ENCODE peak calls at places on chromosomes 5 and 9, in eight cellular contexts. A is hepatic stellate cell; L is fibroblast of the aortic adventitia; P is NCI-H345; I is tibial artery; Q is activated CD8-positive, alpha-beta memory T cell treated with anti-CD3 and anti-CD28 coated beads for 24 hours; K is D341Med; C is activated CD4-positive, alpha-beta T cell treated with anti-CD3 and anti-CD28 coated beads, Interleukin-2, amount 50 U/mL, for 48 hours. E is an unnamed sample.

GRCh38 chr9:108212179-108212578 is 643.6 kb downstream of the ACTL7B start:
- DNase-seq in Q (no peak), L (peak), C (no peak), I (no peak), K (no peak), A (no peak), P (no peak), E (no peak)

GRCh38 chr5:179795863-179796833 is 2.4 kb downstream of the LTC4S start:
- DNase-seq in L (peak), A (peak), Q (peak), P (peak), K (peak), C (peak), I (peak), E (peak)

GRCh38 chr9:35649431-35650340 is 1.0 kb downstream of the SIT1 start:
- DNase-seq in P (no peak), L (peak), I (peak), C (peak), Q (peak), K (no peak), A (no peak), E (peak)

GRCh38 chr9:77748214-77748772 is 100.2 kb upstream of the GNA14 start:
- DNase-seq in A (no peak), I (no peak), P (no peak), Q (no peak), L (no peak), K (no peak), C (no peak), E (no peak)

GRCh38 chr9:124285490-124285889 is 27.7 kb downstream of the NEK6 start:
- DNase-seq in P (no peak), Q (no peak), K (no peak), I (no peak), C (no peak), A (no peak), L (no peak), E (no peak)

GRCh38 chr9:114694719-114695269 is 12.8 kb upstream of the TEX48 start:
- DNase-seq in L (no peak), A (no peak), P (no peak), Q (peak), C (no peak), K (no peak), I (no peak), E (no peak)

GRCh38 chr5:157335534-157336422 is 69.9 kb downstream of the CYFIP2 start:
- DNase-seq in C (no peak), P (no peak), L (no peak), K (no peak), I (no peak), A (no peak), Q (no peak), E (no peak)

GRCh38 chr5:172910828-172911627 is 48.2 kb upstream of the RPL26L1 start:
- DNase-seq in K (peak), Q (no peak), P (no peak), I (peak), C (peak), L (peak), A (peak), E (peak)

GRCh38 chr5:80569086-80569960 is 757 bp downstream of the ANKRD34B start:
- DNase-seq in L (no peak), Q (no peak), K (peak), C (no peak), A (no peak), I (no peak), P (no peak), E (no peak)

GRCh38 chr9:126397056-126397455 is 70.4 kb downstream of the MVB12B start:
- DNase-seq in I (no peak), C (peak), P (no peak), A (no peak), L (no peak), Q (peak), K (no peak), E (no peak)

GRCh38 chr5:37717613-37718431 is 122.0 kb downstream of the GDNF start:
- DNase-seq in A (peak), I (no peak), P (peak), K (peak), Q (no peak), C (no peak), L (peak), E (no peak)

GRCh38 chr5:15789661-15790060 is 289.7 kb downstream of the FBXL7 start:
- DNase-seq in P (no peak), Q (no peak), K (no peak), C (no peak), L (no peak), A (no peak), I (no peak), E (no peak)

GRCh38 chr5:149962040-149962439 is 1.5 kb downstream of the SLC26A2 start:
- DNase-seq in I (no peak), K (peak), L (peak), C (no peak), P (peak), Q (no peak), A (peak), E (no peak)

GRCh38 chr5:76527685-76528161 is 95.5 kb downstream of the F2RL2 start:
- DNase-seq in K (no peak), Q (no peak), I (no peak), C (no peak), P (no peak), L (peak), A (no peak), E (no peak)